ENCODE peak calls at places on chromosomes 16 and 17, in eight cellular contexts. One of them, this sample, is unnamed.

GRCh38 chr17:59492091-59492451 is 73.3 kb upstream of the DHX40 start:
- DNase-seq in tibial nerve: no peak
- DNase-seq in iPS DF 6.9: no peak
- DNase-seq in upper lobe of right lung: no peak
- DNase-seq in PC-3: peak
- DNase-seq in MM.1S: no peak
- DNase-seq in A549: no peak
- DNase-seq in prostate gland: no peak
- DNase-seq in this sample: peak

GRCh38 chr17:10681866-10682446 is 15.4 kb downstream of the SCO1 start:
- DNase-seq in tibial nerve: no peak
- DNase-seq in iPS DF 6.9: no peak
- DNase-seq in upper lobe of right lung: no peak
- DNase-seq in PC-3: no peak
- DNase-seq in MM.1S: no peak
- DNase-seq in A549: no peak
- DNase-seq in prostate gland: no peak
- DNase-seq in this sample: no peak

GRCh38 chr17:59842901-59843652 is 49.7 kb downstream of the TUBD1 start:
- DNase-seq in tibial nerve: no peak
- DNase-seq in iPS DF 6.9: no peak
- DNase-seq in upper lobe of right lung: peak
- DNase-seq in PC-3: peak
- DNase-seq in MM.1S: no peak
- DNase-seq in A549: peak
- DNase-seq in prostate gland: peak
- DNase-seq in this sample: no peak

GRCh38 chr17:75645501-75645888 is 12.3 kb downstream of the SMIM5 start:
- DNase-seq in tibial nerve: no peak
- DNase-seq in iPS DF 6.9: no peak
- DNase-seq in upper lobe of right lung: peak
- DNase-seq in PC-3: peak
- DNase-seq in MM.1S: peak
- DNase-seq in A549: peak
- DNase-seq in prostate gland: peak
- DNase-seq in this sample: no peak

GRCh38 chr17:51830886-51831285 is 327.6 kb downstream of the CA10 start:
- DNase-seq in tibial nerve: no peak
- DNase-seq in iPS DF 6.9: no peak
- DNase-seq in upper lobe of right lung: no peak
- DNase-seq in PC-3: no peak
- DNase-seq in MM.1S: no peak
- DNase-seq in A549: no peak
- DNase-seq in prostate gland: no peak
- DNase-seq in this sample: no peak

GRCh38 chr16:51440096-51440495 is 289.0 kb upstream of the SALL1 start:
- DNase-seq in tibial nerve: no peak
- DNase-seq in iPS DF 6.9: no peak
- DNase-seq in upper lobe of right lung: no peak
- DNase-seq in PC-3: no peak
- DNase-seq in MM.1S: no peak
- DNase-seq in A549: no peak
- DNase-seq in prostate gland: no peak
- DNase-seq in this sample: peak

GRCh38 chr17:37642706-37643105 is 540 bp downstream of the DDX52 start:
- DNase-seq in tibial nerve: no peak
- DNase-seq in iPS DF 6.9: no peak
- DNase-seq in upper lobe of right lung: no peak
- DNase-seq in PC-3: peak
- DNase-seq in MM.1S: peak
- DNase-seq in A549: peak
- DNase-seq in prostate gland: no peak
- DNase-seq in this sample: no peak

GRCh38 chr17:65595071-65595655 is 33.7 kb upstream of the AXIN2 start:
- DNase-seq in tibial nerve: no peak
- DNase-seq in iPS DF 6.9: no peak
- DNase-seq in upper lobe of right lung: no peak
- DNase-seq in PC-3: no peak
- DNase-seq in MM.1S: no peak
- DNase-seq in A549: peak
- DNase-seq in prostate gland: no peak
- DNase-seq in this sample: no peak

DNA sequence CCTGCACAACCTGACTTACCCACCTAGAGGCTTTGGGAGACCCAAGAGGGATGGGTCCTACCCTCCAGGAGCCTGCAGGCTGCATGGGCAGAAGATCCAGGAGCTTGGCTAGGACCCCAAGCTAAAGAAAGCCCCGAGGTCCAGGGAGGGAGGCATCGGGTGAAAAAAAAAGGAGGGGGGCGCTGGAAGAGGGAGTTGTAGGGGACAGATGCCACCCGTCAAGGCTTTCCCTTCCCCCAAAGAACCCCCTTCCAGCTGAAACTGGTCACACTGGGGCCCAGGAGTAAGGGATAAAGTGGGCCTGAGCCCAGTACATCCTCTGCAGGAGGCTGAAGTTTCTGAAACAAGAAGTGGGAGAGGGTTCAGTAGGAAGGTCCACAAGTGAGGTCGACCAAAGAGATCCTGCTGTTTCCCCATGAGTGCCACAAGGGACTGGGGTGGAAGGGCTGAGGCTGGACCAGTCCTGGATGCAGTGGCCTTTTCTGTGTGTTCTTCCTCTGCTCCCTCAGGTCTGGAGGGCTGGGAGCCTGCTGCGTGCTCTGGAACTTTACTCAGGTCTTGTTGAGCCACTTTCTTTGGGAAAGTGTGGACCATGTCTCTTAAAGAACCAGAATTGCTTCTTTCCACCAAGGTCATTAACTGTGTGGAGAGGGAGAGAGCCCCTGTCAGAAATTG is 14.2 kb upstream of the CBFB start:
- DNase-seq in tibial nerve: peak
- DNase-seq in iPS DF 6.9: no peak
- DNase-seq in upper lobe of right lung: peak
- DNase-seq in PC-3: no peak
- DNase-seq in MM.1S: no peak
- DNase-seq in A549: no peak
- DNase-seq in prostate gland: no peak
- DNase-seq in this sample: no peak
- H3K27ac ChIP-seq in tibial nerve: no peak
- H3K27ac ChIP-seq in iPS DF 6.9: no peak
- H3K27ac ChIP-seq in upper lobe of right lung: no peak
- H3K27ac ChIP-seq in PC-3: no peak
- H3K27ac ChIP-seq in MM.1S: no peak
- H3K27ac ChIP-seq in A549: peak
- H3K27ac ChIP-seq in prostate gland: no peak
- H3K27ac ChIP-seq in this sample: no peak

GRCh38 chr17:73307130-73307529 is 4.7 kb downstream of the CDC42EP4 start:
- DNase-seq in tibial nerve: no peak
- DNase-seq in iPS DF 6.9: no peak
- DNase-seq in upper lobe of right lung: peak
- DNase-seq in PC-3: peak
- DNase-seq in MM.1S: no peak
- DNase-seq in A549: no peak
- DNase-seq in prostate gland: peak
- DNase-seq in this sample: no peak

GRCh38 chr17:73309727-73310555 is 1.9 kb downstream of the CDC42EP4 start:
- DNase-seq in tibial nerve: no peak
- DNase-seq in iPS DF 6.9: no peak
- DNase-seq in upper lobe of right lung: no peak
- DNase-seq in PC-3: no peak
- DNase-seq in MM.1S: no peak
- DNase-seq in A549: no peak
- DNase-seq in prostate gland: no peak
- DNase-seq in this sample: peak

GRCh38 chr17:73305845-73306836 is 5.7 kb downstream of the CDC42EP4 start:
- DNase-seq in tibial nerve: no peak
- DNase-seq in iPS DF 6.9: no peak
- DNase-seq in upper lobe of right lung: no peak
- DNase-seq in PC-3: no peak
- DNase-seq in MM.1S: no peak
- DNase-seq in A549: no peak
- DNase-seq in prostate gland: no peak
- DNase-seq in this sample: no peak

GRCh38 chr17:73304971-73305786 is 6.6 kb downstream of the CDC42EP4 start:
- DNase-seq in tibial nerve: no peak
- DNase-seq in iPS DF 6.9: no peak
- DNase-seq in upper lobe of right lung: peak
- DNase-seq in PC-3: peak
- DNase-seq in MM.1S: no peak
- DNase-seq in A549: peak
- DNase-seq in prostate gland: no peak
- DNase-seq in this sample: peak

DNA sequence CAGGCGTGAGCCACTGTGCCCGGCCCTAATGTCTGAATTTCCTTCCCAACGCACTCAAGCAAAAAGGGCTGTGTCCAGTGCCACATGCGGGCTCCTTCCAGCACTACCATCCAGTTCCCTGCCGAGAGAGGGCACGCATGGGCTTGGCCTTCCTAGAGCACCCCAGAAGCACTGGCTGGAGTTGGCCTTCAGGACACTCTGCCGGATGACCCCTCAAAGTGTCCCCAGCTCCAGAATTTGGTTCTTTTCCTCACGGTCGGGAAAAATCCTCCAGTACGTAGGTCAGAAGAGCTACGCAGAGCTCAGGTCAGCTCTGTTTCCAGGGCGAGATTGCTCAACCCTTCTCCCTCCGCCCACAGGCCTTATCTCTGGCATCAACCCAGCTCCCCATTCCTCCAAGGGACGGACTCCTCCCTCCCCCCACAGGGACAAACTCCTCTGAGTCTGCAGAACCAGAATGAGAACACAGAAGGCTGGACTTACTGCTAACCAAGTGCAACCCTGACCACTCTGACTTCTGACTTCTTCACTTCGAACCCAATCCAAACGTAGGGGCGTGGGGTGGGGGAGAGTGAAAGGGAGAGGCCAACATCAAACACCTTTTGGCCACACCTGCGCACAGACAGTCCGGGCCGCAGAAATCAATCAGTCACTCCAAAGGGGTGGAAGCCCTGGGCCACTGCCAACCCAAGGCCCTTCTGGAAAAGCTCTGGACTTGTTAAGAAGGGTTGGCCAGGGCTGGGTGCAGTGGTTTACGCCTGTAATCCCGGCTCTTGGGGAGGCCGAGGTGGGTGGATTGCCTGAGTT is 3.6 kb downstream of the CDC42EP4 start:
- DNase-seq in tibial nerve: peak
- DNase-seq in iPS DF 6.9: no peak
- DNase-seq in upper lobe of right lung: peak
- DNase-seq in PC-3: peak
- DNase-seq in MM.1S: no peak
- DNase-seq in A549: peak
- DNase-seq in prostate gland: peak
- DNase-seq in this sample: no peak
- H3K4me3 ChIP-seq in tibial nerve: peak
- H3K4me3 ChIP-seq in iPS DF 6.9: no peak
- H3K4me3 ChIP-seq in upper lobe of right lung: peak
- H3K4me3 ChIP-seq in PC-3: peak
- H3K4me3 ChIP-seq in MM.1S: no peak
- H3K4me3 ChIP-seq in A549: peak
- H3K4me3 ChIP-seq in prostate gland: peak
- H3K4me3 ChIP-seq in this sample: no peak

GRCh38 chr16:28293589-28293935 is 1.2 kb downstream of the SBK1 start:
- DNase-seq in tibial nerve: no peak
- DNase-seq in iPS DF 6.9: no peak
- DNase-seq in upper lobe of right lung: no peak
- DNase-seq in PC-3: no peak
- DNase-seq in MM.1S: no peak
- DNase-seq in A549: no peak
- DNase-seq in prostate gland: no peak
- DNase-seq in this sample: no peak

GRCh38 chr16:28291651-28292626 is at the start of gene SBK1:
- DNase-seq in tibial nerve: peak
- DNase-seq in iPS DF 6.9: no peak
- DNase-seq in upper lobe of right lung: peak
- DNase-seq in PC-3: peak
- DNase-seq in MM.1S: peak
- DNase-seq in A549: peak
- DNase-seq in prostate gland: peak
- DNase-seq in this sample: peak

GRCh38 chr16:28295213-28295612 is 2.9 kb downstream of the SBK1 start:
- DNase-seq in tibial nerve: no peak
- DNase-seq in iPS DF 6.9: no peak
- DNase-seq in upper lobe of right lung: no peak
- DNase-seq in PC-3: no peak
- DNase-seq in MM.1S: no peak
- DNase-seq in A549: no peak
- DNase-seq in prostate gland: no peak
- DNase-seq in this sample: no peak

GRCh38 chr16:28294201-28294600 is 1.9 kb downstream of the SBK1 start:
- DNase-seq in tibial nerve: no peak
- DNase-seq in iPS DF 6.9: no peak
- DNase-seq in upper lobe of right lung: no peak
- DNase-seq in PC-3: no peak
- DNase-seq in MM.1S: no peak
- DNase-seq in A549: no peak
- DNase-seq in prostate gland: no peak
- DNase-seq in this sample: no peak

GRCh38 chr16:28292731-28293588 is 635 bp downstream of the SBK1 start:
- DNase-seq in tibial nerve: no peak
- DNase-seq in iPS DF 6.9: no peak
- DNase-seq in upper lobe of right lung: peak
- DNase-seq in PC-3: no peak
- DNase-seq in MM.1S: no peak
- DNase-seq in A549: no peak
- DNase-seq in prostate gland: peak
- DNase-seq in this sample: peak
- H3K27ac ChIP-seq in tibial nerve: no peak
- H3K27ac ChIP-seq in iPS DF 6.9: no peak
- H3K27ac ChIP-seq in upper lobe of right lung: no peak
- H3K27ac ChIP-seq in PC-3: no peak
- H3K27ac ChIP-seq in MM.1S: no peak
- H3K27ac ChIP-seq in A549: peak
- H3K27ac ChIP-seq in prostate gland: peak
- H3K27ac ChIP-seq in this sample: peak

GRCh38 chr17:77641718-77642117 is 316.8 kb upstream of the TNRC6C start:
- DNase-seq in tibial nerve: no peak
- DNase-seq in iPS DF 6.9: no peak
- DNase-seq in upper lobe of right lung: no peak
- DNase-seq in PC-3: no peak
- DNase-seq in MM.1S: no peak
- DNase-seq in A549: no peak
- DNase-seq in prostate gland: no peak
- DNase-seq in this sample: no peak

GRCh38 chr17:77647531-77647930 is 311.0 kb upstream of the TNRC6C start:
- DNase-seq in tibial nerve: no peak
- DNase-seq in iPS DF 6.9: no peak
- DNase-seq in upper lobe of right lung: peak
- DNase-seq in PC-3: no peak
- DNase-seq in MM.1S: no peak
- DNase-seq in A549: no peak
- DNase-seq in prostate gland: no peak
- DNase-seq in this sample: no peak

GRCh38 chr17:77644181-77644972 is 314.1 kb upstream of the TNRC6C start:
- DNase-seq in tibial nerve: no peak
- DNase-seq in iPS DF 6.9: no peak
- DNase-seq in upper lobe of right lung: no peak
- DNase-seq in PC-3: no peak
- DNase-seq in MM.1S: no peak
- DNase-seq in A549: no peak
- DNase-seq in prostate gland: no peak
- DNase-seq in this sample: peak

GRCh38 chr17:77644981-77645380 is 313.5 kb upstream of the TNRC6C start:
- DNase-seq in tibial nerve: no peak
- DNase-seq in iPS DF 6.9: no peak
- DNase-seq in upper lobe of right lung: peak
- DNase-seq in PC-3: no peak
- DNase-seq in MM.1S: no peak
- DNase-seq in A549: no peak
- DNase-seq in prostate gland: no peak
- DNase-seq in this sample: peak

GRCh38 chr17:77645441-77646430 is 312.8 kb upstream of the TNRC6C start:
- DNase-seq in tibial nerve: no peak
- DNase-seq in iPS DF 6.9: no peak
- DNase-seq in upper lobe of right lung: peak
- DNase-seq in PC-3: peak
- DNase-seq in MM.1S: no peak
- DNase-seq in A549: no peak
- DNase-seq in prostate gland: no peak
- DNase-seq in this sample: peak
- H3K4me3 ChIP-seq in tibial nerve: no peak
- H3K4me3 ChIP-seq in iPS DF 6.9: no peak
- H3K4me3 ChIP-seq in upper lobe of right lung: no peak
- H3K4me3 ChIP-seq in PC-3: peak
- H3K4me3 ChIP-seq in MM.1S: no peak
- H3K4me3 ChIP-seq in A549: no peak
- H3K4me3 ChIP-seq in prostate gland: no peak
- H3K4me3 ChIP-seq in this sample: peak

This sample was measured in WERI-Rb-1.